ENCODE peak calls at places on chromosomes 7 and 10, in seven cellular contexts. R, E, S, W, F, K and A are unnamed samples.

GRCh38 chr10:50506861-50507573 is 116.7 kb downstream of the SGMS1 start:
- DNase-seq in R (no peak), F (no peak), S (no peak), W (no peak), K (no peak), E (no peak), A (no peak)

GRCh38 chr7:16587785-16588184 is 57.8 kb downstream of the ANKMY2 start:
- DNase-seq in K (no peak), F (no peak), S (no peak), E (peak), W (no peak), R (no peak), A (no peak)

GRCh38 chr10:69426376-69426727 is 9.6 kb upstream of the TACR2 start:
- DNase-seq in R (no peak), K (no peak), S (no peak), W (no peak), F (no peak), E (no peak), A (no peak)

GRCh38 chr10:49509904-49510303 is 29.0 kb downstream of the ERCC6 start:
- DNase-seq in W (no peak), S (no peak), F (no peak), R (no peak), E (no peak), K (no peak), A (no peak)

GRCh38 chr7:657565-658119 is 68.9 kb upstream of the DNAAF5 start:
- DNase-seq in F (no peak), R (peak), K (no peak), S (no peak), W (peak), E (no peak), A (no peak)

GRCh38 chr7:50619684-50620083 is 54.5 kb upstream of the DDC start:
- DNase-seq in F (no peak), S (no peak), R (no peak), W (no peak), K (no peak), E (no peak), A (no peak)

GRCh38 chr10:55062349-55062748 is 261.3 kb upstream of the PCDH15 start:
- DNase-seq in R (no peak), F (no peak), K (no peak), E (no peak), W (no peak), S (no peak), A (no peak)

GRCh38 chr7:111682576-111683372 is 120.5 kb upstream of the IMMP2L start:
- DNase-seq in F (no peak), R (no peak), K (no peak), S (no peak), W (no peak), E (no peak), A (no peak)

GRCh38 chr7:86833360-86833759 is 189.7 kb downstream of the GRM3 start:
- DNase-seq in E (no peak), S (no peak), R (no peak), K (no peak), F (no peak), W (no peak), A (no peak)

GRCh38 chr10:113108948-113109347 is 158.9 kb downstream of the TCF7L2 start:
- DNase-seq in R (no peak), F (no peak), W (no peak), E (no peak), S (no peak), K (no peak), A (no peak)

GRCh38 chr7:26646666-26647065 is 217.7 kb downstream of the SKAP2 start:
- DNase-seq in E (no peak), F (no peak), R (no peak), W (peak), K (no peak), S (no peak), A (no peak)

GRCh38 chr10:132057191-132057681 is 8.5 kb upstream of the JAKMIP3 start:
- DNase-seq in R (no peak), S (no peak), F (no peak), K (no peak), W (no peak), E (no peak), A (no peak)

GRCh38 chr7:7651479-7651878 is 10.9 kb downstream of the UMAD1 start:
- DNase-seq in F (no peak), S (no peak), W (no peak), K (no peak), R (no peak), E (no peak), A (no peak)

GRCh38 chr7:151063212-151063561 is 3.8 kb downstream of the SLC4A2 start:
- DNase-seq in F (no peak), W (peak), R (no peak), E (no peak), S (no peak), K (no peak), A (no peak)

GRCh38 chr7:35801392-35802101 is 690 bp downstream of the SEPTIN7 start:
- DNase-seq in F (peak), S (peak), R (peak), W (peak), E (peak), K (peak), A (peak)

GRCh38 chr7:47520408-47520807 is 61.5 kb downstream of the TNS3 start:
- DNase-seq in W (peak), K (peak), E (no peak), F (no peak), S (peak), R (peak), A (no peak)

GRCh38 chr7:2670171-2670570 is 17.8 kb upstream of the AMZ1 start:
- DNase-seq in S (no peak), F (no peak), K (no peak), R (no peak), W (no peak), E (no peak), A (no peak)

GRCh38 chr7:88306590-88307048 is at the start of gene STEAP4:
- DNase-seq in S (peak), F (no peak), W (peak), R (peak), E (peak), K (peak), A (no peak)

GRCh38 chr7:112361154-112361553 is 89.1 kb upstream of the IFRD1 start:
- DNase-seq in W (no peak), S (no peak), E (no peak), R (no peak), K (no peak), F (no peak), A (no peak)

GRCh38 chr7:73734619-73735525 is 3.7 kb downstream of the ABHD11 start:
- DNase-seq in W (peak), E (peak), S (no peak), R (peak), F (peak), K (peak), A (peak)

GRCh38 chr7:134480730-134481129 is 21.8 kb upstream of the AKR1B1 start:
- DNase-seq in K (no peak), W (peak), E (no peak), S (no peak), R (no peak), F (peak), A (no peak)

GRCh38 chr7:6268023-6268908 is 4.2 kb downstream of the CYTH3 start:
- DNase-seq in W (no peak), K (no peak), E (no peak), R (no peak), S (no peak), F (no peak), A (no peak)

GRCh38 chr7:100079024-100079560 is 2.4 kb downstream of the ZNF3 start:
- DNase-seq in F (no peak), W (no peak), E (no peak), S (no peak), K (peak), R (no peak), A (no peak)

GRCh38 chr10:26367771-26368170 is 70.4 kb upstream of the APBB1IP start:
- DNase-seq in E (peak), R (no peak), F (no peak), K (no peak), S (no peak), W (no peak), A (peak)

GRCh38 chr7:112084506-112084905 is 121.7 kb downstream of the DOCK4 start:
- DNase-seq in S (no peak), F (peak), R (no peak), K (no peak), W (peak), E (peak), A (no peak)

GRCh38 chr7:157973971-157974677 is 613.5 kb downstream of the PTPRN2 start:
- DNase-seq in S (no peak), K (no peak), R (no peak), W (no peak), F (no peak), E (no peak), A (no peak)

GRCh38 chr10:69360485-69361302 is 56.0 kb downstream of the TACR2 start:
- DNase-seq in F (peak), E (peak), R (peak), S (peak), K (peak), W (peak), A (no peak)

GRCh38 chr7:131505636-131506557 is 50.5 kb downstream of the PODXL start:
- DNase-seq in W (no peak), F (no peak), R (no peak), K (no peak), S (no peak), E (no peak), A (no peak)
- TF ChIP-seq POLR2A in W (no peak), F (no peak), R (no peak), K (no peak), S (no peak), E (no peak), A (no peak)

DNA sequence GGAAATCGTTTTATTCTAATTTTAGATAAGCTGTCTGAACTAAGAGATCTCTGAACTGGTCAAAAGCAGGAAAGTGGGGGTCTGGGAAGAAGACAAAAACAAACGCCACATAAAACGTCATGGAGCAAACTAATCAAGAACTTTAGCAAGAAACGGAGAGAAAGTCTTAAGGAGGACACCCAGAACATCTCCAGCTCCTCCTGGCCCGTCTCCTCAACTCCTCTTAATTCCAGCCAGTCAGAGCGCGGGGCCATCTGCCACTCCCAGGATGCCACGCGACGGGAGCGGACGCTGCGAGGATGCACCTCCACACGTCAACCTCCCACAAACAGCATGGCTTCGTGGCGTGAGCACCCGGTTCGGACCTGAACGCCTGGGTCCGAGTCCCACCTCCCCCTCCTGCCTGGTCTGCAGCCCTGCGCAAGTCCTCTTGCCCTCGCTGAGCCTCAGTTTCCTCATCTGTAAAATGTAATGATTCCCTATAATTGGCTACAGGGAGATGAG is 598 bp downstream of the MMS19 start:
- DNase-seq in F (peak), K (peak), E (peak), S (peak), W (peak), R (peak), A (peak)
- TF ChIP-seq POLR2A in F (peak), K (no peak), E (no peak), S (no peak), W (peak), R (no peak), A (no peak)

DNA sequence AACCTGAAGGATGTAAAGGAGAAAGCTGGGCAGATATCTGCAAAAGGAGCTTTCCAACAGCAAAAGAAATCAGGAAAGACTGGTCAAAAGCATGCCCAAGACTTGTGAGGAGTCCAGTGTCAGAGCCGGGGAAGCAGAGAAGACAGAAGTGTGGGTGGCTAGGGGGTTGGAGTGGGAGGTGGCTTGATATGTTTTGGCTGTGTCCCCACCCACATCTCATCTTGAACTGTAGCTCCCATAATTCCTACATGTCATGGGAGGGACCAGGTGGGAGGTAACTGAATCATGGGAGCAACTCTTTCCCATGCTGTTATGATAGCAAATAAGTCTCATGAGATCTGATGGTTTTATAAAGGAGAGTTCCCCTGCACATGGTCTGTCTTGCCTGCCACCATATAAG is 84.9 kb downstream of the INHBA start:
- DNase-seq in F (no peak), K (no peak), R (no peak), E (no peak), W (no peak), S (no peak), A (no peak)
- TF ChIP-seq POLR2A in F (no peak), K (no peak), R (no peak), E (no peak), W (no peak), S (no peak), A (no peak)

DNA sequence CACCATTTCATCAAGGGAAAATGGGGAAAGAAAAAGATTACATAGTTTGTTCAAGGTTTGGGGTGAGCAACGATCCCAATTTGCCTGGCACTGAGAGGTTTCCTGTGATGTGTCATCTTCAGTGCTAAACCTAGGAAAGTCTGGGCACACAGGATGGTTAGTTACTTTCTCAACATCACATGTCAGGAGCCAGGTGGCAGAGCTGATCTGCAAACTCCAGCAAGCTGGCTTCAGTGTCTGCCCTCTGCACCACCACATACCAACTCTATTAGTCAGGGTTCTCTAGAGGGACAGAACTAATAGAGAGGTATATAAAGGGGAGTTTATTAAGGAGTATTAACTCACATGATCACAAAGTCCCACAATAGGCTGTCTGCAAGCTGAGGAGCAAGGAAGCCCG is 11.3 kb downstream of the ADAM12 start:
- DNase-seq in W (peak), K (no peak), S (no peak), F (no peak), E (no peak), R (no peak), A (no peak)
- TF ChIP-seq POLR2A in W (no peak), K (no peak), S (no peak), F (no peak), E (no peak), R (no peak), A (no peak)

GRCh38 chr10:101066146-101066889 is 4.5 kb downstream of the KAZALD1 start:
- DNase-seq in F (peak), R (peak), K (peak), W (peak), E (peak), S (peak), A (peak)
- TF ChIP-seq POLR2A in F (no peak), R (no peak), K (peak), W (no peak), E (no peak), S (no peak), A (peak)

DNA sequence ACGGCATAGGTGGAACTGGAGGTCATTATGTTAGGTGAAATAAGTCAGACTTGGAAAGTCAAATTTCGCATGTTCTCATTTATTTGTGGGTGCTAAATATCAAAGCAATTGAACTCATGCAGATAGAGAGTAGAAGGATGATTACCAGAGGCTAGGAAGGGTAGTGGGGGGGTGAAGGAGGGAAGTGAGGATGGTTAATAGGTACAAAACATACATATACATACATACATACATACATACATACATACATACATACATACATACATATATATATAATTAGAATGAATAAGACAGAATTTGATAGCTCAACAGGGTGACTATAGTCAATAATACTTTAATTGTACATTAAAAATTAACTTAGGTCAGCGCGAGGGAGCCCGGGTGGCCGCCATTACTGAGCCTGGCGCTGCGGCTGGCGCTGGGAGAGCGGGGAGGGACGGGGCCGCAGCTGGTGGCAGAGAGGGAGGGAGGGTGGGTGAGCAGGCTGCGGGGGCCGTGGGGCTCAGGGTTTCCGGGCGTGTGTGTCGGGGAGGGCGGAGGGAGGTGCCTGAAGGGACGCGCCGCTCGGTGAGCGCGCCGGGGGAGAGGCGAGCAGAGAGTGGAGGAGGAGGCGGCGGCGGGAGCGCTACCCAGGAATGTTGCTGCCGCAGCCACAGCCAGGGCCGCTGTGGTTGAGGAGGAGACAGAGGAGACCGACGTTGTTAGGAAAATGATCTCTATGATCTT is 85.8 kb upstream of the EGFR start:
- DNase-seq in E (peak), R (peak), S (no peak), W (peak), K (peak), F (peak), A (no peak)
- TF ChIP-seq POLR2A in E (no peak), R (no peak), S (no peak), W (no peak), K (no peak), F (no peak), A (no peak)

GRCh38 chr7:114569160-114569559 is 154.5 kb downstream of the FOXP2 start:
- DNase-seq in F (no peak), W (no peak), S (no peak), K (no peak), E (no peak), R (no peak), A (no peak)
- TF ChIP-seq POLR2A in F (no peak), W (no peak), S (no peak), K (no peak), E (no peak), R (no peak), A (no peak)